ENCODE peak calls at places on chromosomes 2 and 18, in four cellular contexts. One of them, this sample, is unnamed. For H3K9me3, the result is how much of the 10 kb centered on the place peaks cover.

GRCh38 chr2:36797324-36798070 is 101.0 kb downstream of the VIT start:
- DNase-seq in HepG2: no peak
- DNase-seq in adrenal gland: no peak
- DNase-seq in heart left ventricle: no peak
- DNase-seq in this sample: no peak

GRCh38 chr18:65859075-65859474 is 108.3 kb downstream of the CDH7 start:
- DNase-seq in HepG2: no peak
- DNase-seq in adrenal gland: no peak
- DNase-seq in heart left ventricle: no peak
- DNase-seq in this sample: no peak

GRCh38 chr18:78244779-78245178 is 734.8 kb upstream of the SALL3 start:
- DNase-seq in HepG2: no peak
- DNase-seq in adrenal gland: no peak
- DNase-seq in heart left ventricle: no peak
- DNase-seq in this sample: no peak

GRCh38 chr2:16816522-16816921 is 150.9 kb upstream of the CYRIA start:
- DNase-seq in HepG2: no peak
- DNase-seq in adrenal gland: no peak
- DNase-seq in heart left ventricle: no peak
- DNase-seq in this sample: no peak

GRCh38 chr18:57666818-57667497 is 45.3 kb upstream of the NARS1 start:
- DNase-seq in HepG2: no peak
- DNase-seq in adrenal gland: peak
- DNase-seq in heart left ventricle: no peak
- DNase-seq in this sample: no peak

GRCh38 chr2:237791977-237792727 is 6.4 kb upstream of the RBM44 start:
- DNase-seq in HepG2: peak
- DNase-seq in adrenal gland: no peak
- DNase-seq in heart left ventricle: no peak
- DNase-seq in this sample: no peak

GRCh38 chr2:178522950-178523595 is 42.8 kb downstream of the PLEKHA3 start:
- DNase-seq in HepG2: peak
- DNase-seq in adrenal gland: peak
- DNase-seq in heart left ventricle: peak
- DNase-seq in this sample: no peak

GRCh38 chr2:145184741-145185671 is 665.1 kb upstream of the ZEB2 start:
- DNase-seq in HepG2: no peak
- DNase-seq in adrenal gland: no peak
- DNase-seq in heart left ventricle: no peak
- DNase-seq in this sample: no peak

GRCh38 chr2:165725421-165725820 is 68.6 kb downstream of the GALNT3 start:
- DNase-seq in HepG2: no peak
- DNase-seq in adrenal gland: no peak
- DNase-seq in heart left ventricle: no peak
- DNase-seq in this sample: no peak

GRCh38 chr2:14903709-14904374 is 271.3 kb downstream of the LRATD1 start:
- DNase-seq in HepG2: peak
- DNase-seq in adrenal gland: peak
- DNase-seq in heart left ventricle: no peak
- DNase-seq in this sample: no peak

GRCh38 chr2:102168026-102168425 is 18.8 kb upstream of the IL1RL2 start:
- DNase-seq in HepG2: no peak
- DNase-seq in adrenal gland: no peak
- DNase-seq in heart left ventricle: no peak
- DNase-seq in this sample: no peak

GRCh38 chr2:235238537-235238936 is 255.3 kb upstream of the AGAP1 start:
- DNase-seq in HepG2: no peak
- DNase-seq in adrenal gland: peak
- DNase-seq in heart left ventricle: peak
- DNase-seq in this sample: no peak

GRCh38 chr2:201931955-201932354 is 101.7 kb upstream of the FZD7 start:
- DNase-seq in HepG2: no peak
- DNase-seq in adrenal gland: no peak
- DNase-seq in heart left ventricle: no peak
- DNase-seq in this sample: no peak

GRCh38 chr2:37653805-37654378 is 17.6 kb downstream of the CDC42EP3 start:
- DNase-seq in HepG2: no peak
- DNase-seq in adrenal gland: peak
- DNase-seq in heart left ventricle: peak
- DNase-seq in this sample: no peak

GRCh38 chr18:9846162-9846915 is 39.4 kb upstream of the TXNDC2 start:
- DNase-seq in HepG2: no peak
- DNase-seq in adrenal gland: no peak
- DNase-seq in heart left ventricle: peak
- DNase-seq in this sample: no peak

GRCh38 chr2:118077636-118078247 is 10.5 kb upstream of the INSIG2 start:
- DNase-seq in HepG2: peak
- DNase-seq in adrenal gland: no peak
- DNase-seq in heart left ventricle: no peak
- DNase-seq in this sample: no peak

GRCh38 chr2:107091163-107091864 is 205.3 kb upstream of the ST6GAL2 start:
- DNase-seq in HepG2: no peak
- DNase-seq in adrenal gland: no peak
- DNase-seq in heart left ventricle: no peak
- DNase-seq in this sample: no peak

GRCh38 chr2:241519669-241520068 is 11.3 kb upstream of the STK25 start:
- DNase-seq in HepG2: no peak
- DNase-seq in adrenal gland: no peak
- DNase-seq in heart left ventricle: no peak
- DNase-seq in this sample: no peak

GRCh38 chr2:75622500-75622899 is 24.1 kb upstream of the MRPL19 start:
- DNase-seq in HepG2: no peak
- DNase-seq in adrenal gland: no peak
- DNase-seq in heart left ventricle: no peak
- DNase-seq in this sample: no peak

GRCh38 chr2:37771600-37772088 is 100.2 kb upstream of the CDC42EP3 start:
- DNase-seq in HepG2: no peak
- DNase-seq in adrenal gland: no peak
- DNase-seq in heart left ventricle: no peak
- DNase-seq in this sample: no peak

GRCh38 chr2:58240938-58241755 is at the start of gene FANCL:
- DNase-seq in HepG2: peak
- DNase-seq in adrenal gland: peak
- DNase-seq in heart left ventricle: peak
- DNase-seq in this sample: no peak

GRCh38 chr2:231931481-231931915 is 5.3 kb upstream of the NPPC start:
- DNase-seq in HepG2: no peak
- DNase-seq in adrenal gland: peak
- DNase-seq in heart left ventricle: peak
- DNase-seq in this sample: peak

GRCh38 chr2:100875516-100876230 is 55.7 kb downstream of the NPAS2 start:
- DNase-seq in HepG2: peak
- DNase-seq in adrenal gland: no peak
- DNase-seq in heart left ventricle: no peak
- DNase-seq in this sample: no peak

GRCh38 chr2:120480903-120481445 is 135.0 kb downstream of the INHBB start:
- DNase-seq in HepG2: peak
- DNase-seq in adrenal gland: no peak
- DNase-seq in heart left ventricle: no peak
- DNase-seq in this sample: no peak

GRCh38 chr18:70496749-70497294 is 208.0 kb downstream of the SOCS6 start:
- DNase-seq in HepG2: no peak
- DNase-seq in adrenal gland: no peak
- DNase-seq in heart left ventricle: no peak
- DNase-seq in this sample: no peak

GRCh38 chr2:239326831-239327535 is 73.8 kb downstream of the HDAC4 start:
- DNase-seq in HepG2: no peak
- DNase-seq in adrenal gland: peak
- DNase-seq in heart left ventricle: no peak
- DNase-seq in this sample: peak

GRCh38 chr2:239329972-239330572 is 70.7 kb downstream of the HDAC4 start:
- DNase-seq in HepG2: no peak
- DNase-seq in adrenal gland: peak
- DNase-seq in heart left ventricle: no peak
- DNase-seq in this sample: no peak

GRCh38 chr2:239327536-239328305 is 73.1 kb downstream of the HDAC4 start:
- DNase-seq in HepG2: no peak
- DNase-seq in adrenal gland: peak
- DNase-seq in heart left ventricle: no peak
- DNase-seq in this sample: peak

GRCh38 chr2:239329284-239329971 is 71.4 kb downstream of the HDAC4 start:
- DNase-seq in HepG2: no peak
- DNase-seq in adrenal gland: peak
- DNase-seq in heart left ventricle: peak
- DNase-seq in this sample: peak

GRCh38 chr2:239328306-239329191 is 72.3 kb downstream of the HDAC4 start:
- DNase-seq in HepG2: no peak
- DNase-seq in adrenal gland: peak
- DNase-seq in heart left ventricle: peak
- DNase-seq in this sample: peak
- TF ChIP-seq POLR2A in HepG2: no peak
- TF ChIP-seq POLR2A in adrenal gland: peak
- TF ChIP-seq POLR2A in heart left ventricle: no peak
- TF ChIP-seq POLR2A in this sample: no peak

GRCh38 chr2:134924912-134925311 is 6.3 kb downstream of the CCNT2 start:
- DNase-seq in HepG2: peak
- DNase-seq in adrenal gland: no peak
- DNase-seq in heart left ventricle: no peak
- DNase-seq in this sample: no peak

GRCh38 chr2:134918518-134919359 is at the start of gene CCNT2:
- DNase-seq in HepG2: peak
- DNase-seq in adrenal gland: peak
- DNase-seq in heart left ventricle: peak
- DNase-seq in this sample: peak

GRCh38 chr2:134917219-134917957 is 1.2 kb upstream of the CCNT2 start:
- DNase-seq in HepG2: peak
- DNase-seq in adrenal gland: peak
- DNase-seq in heart left ventricle: peak
- DNase-seq in this sample: no peak

GRCh38 chr2:134917958-134918517 is 584 bp upstream of the CCNT2 start:
- DNase-seq in HepG2: no peak
- DNase-seq in adrenal gland: peak
- DNase-seq in heart left ventricle: no peak
- DNase-seq in this sample: no peak

DNA sequence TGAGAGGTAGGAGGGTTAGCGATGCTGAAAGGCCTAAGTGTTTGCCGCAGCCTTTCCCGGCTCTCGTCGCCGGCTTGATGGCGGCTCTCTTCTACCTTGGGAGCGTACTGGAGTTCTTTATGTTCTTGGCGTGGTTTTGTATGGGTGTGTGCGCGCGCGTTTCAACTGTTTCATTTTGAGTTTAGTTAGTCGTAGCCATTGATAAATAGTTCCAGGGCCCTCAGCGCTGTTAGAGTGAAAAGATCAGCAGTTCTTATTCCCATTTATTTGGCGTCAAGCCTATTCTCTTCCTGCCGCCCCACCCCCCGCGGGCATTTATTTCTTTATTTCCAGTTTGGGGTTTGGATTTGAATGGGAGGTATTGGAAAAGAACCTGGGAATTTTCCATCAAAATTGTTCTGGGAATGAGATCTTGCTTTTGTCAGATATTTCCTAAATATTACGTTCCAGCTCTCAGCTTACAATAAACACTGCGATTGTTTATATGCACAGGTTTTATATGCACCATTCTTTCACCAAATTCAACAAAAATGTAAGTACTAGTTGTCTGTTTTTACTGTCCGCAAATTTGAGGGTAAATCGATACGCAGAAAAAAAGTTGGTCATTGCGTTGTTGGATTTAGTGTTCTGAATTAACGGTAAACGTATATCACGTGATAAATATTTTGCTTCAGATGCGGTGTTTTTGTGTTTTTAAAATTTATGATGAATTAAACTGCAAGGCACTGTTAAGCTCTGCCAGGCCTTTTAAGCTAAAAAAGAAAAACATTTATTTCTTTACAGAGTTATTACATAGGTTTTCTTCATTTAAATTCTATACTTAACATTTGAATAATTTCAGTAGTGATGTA is 963 bp downstream of the CCNT2 start:
- DNase-seq in HepG2: no peak
- DNase-seq in adrenal gland: peak
- DNase-seq in heart left ventricle: peak
- DNase-seq in this sample: no peak
- H3K9me3 ChIP-seq in HepG2: under half
- H3K9me3 ChIP-seq in adrenal gland: under half
- H3K9me3 ChIP-seq in heart left ventricle: under half
- H3K9me3 ChIP-seq in this sample: under half

DNA sequence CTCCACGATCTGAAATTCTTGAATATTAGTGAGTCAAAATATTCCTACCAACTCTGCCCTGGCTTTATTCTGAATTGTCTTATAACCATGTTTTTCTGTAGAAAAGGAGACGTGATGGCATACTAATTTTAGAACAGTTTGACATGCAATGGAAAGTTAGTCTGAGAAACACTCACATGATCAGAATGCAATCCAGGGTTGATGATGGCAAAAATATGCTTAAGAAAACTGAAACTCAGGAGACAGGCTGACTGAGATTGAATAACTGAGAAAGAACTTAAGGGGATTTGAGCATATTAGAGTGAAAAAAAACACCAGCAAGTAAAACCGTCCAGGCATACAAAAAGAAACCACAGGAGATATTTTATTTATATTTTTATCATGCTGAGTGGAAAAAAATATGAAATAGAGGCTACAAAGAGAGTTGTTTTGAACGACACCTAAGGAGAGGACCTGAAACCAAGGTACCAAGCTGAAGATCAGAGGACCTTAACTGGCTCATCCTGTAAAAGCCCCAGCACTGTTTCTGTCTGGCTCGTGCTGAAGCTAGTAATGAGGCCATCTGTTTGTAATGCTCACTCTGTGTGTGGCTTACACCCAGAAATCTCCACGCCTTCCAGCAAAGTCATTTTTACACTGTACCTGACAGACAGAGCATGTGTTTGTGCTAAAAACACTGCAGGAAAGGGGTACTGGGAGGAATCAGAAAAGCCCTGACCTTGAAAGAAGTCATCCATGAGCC is 437.1 kb upstream of the PKDCC start:
- DNase-seq in HepG2: no peak
- DNase-seq in adrenal gland: no peak
- DNase-seq in heart left ventricle: peak
- DNase-seq in this sample: no peak
- H3K27ac ChIP-seq in HepG2: no peak
- H3K27ac ChIP-seq in adrenal gland: no peak
- H3K27ac ChIP-seq in heart left ventricle: peak
- H3K27ac ChIP-seq in this sample: peak

DNA sequence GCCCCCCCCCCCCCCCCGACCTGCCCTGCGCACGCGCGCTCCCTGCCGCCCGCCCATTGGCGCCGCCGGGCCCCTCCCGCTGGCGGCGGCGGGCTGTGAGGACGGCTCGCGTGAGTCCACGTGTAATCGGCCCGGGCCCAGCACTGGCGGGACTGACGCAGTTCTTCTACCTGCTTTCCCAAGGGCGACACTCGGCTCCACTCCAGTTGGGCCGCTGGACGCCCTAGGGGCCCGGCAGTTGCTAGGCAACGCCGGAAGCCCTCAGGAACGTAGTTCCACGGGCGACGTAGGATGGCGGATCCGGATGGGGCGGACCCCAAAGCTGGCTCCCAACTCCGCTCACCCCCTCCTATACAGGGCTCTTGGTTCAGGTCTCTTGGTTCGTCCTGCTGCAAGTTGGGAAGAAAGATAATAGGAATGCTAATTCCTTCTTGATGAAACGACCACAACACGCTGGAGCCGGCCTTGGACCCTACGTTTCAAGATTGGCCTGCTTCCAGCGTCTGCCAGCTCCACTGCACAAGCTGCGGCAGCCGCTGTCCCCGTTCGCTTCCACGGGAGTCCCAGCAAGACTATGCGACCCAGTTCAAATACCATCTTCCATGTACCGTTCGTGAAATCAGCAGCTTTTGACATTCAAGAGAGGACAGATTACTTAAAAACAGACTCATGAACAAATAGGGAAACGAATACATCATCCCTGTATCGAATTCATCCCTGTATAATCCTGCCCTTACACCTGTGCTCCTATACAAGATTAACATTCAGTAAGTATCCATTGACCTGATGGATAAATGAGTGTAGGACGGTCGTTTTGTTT is 415 bp upstream of the MCFD2 start:
- DNase-seq in HepG2: peak
- DNase-seq in adrenal gland: peak
- DNase-seq in heart left ventricle: peak
- DNase-seq in this sample: no peak
- TF ChIP-seq POLR2A in HepG2: peak
- TF ChIP-seq POLR2A in adrenal gland: peak
- TF ChIP-seq POLR2A in heart left ventricle: no peak
- TF ChIP-seq POLR2A in this sample: no peak